ENCODE peak calls at places on chromosomes 5 and 9, in four cellular contexts. B is mammary epithelial cell, T is A549, K is MM.1S. O is an unnamed sample.
A peak's percentile ranks its signal among the peaks of the same experiment; 100 is the strongest.

GRCh38 chr5:172534229-172535169 is 80.2 kb upstream of the SH3PXD2B start:
- DNase-seq in T (no peak), K (no peak), B (peak; percentile 54), O (no peak)

GRCh38 chr5:108579236-108579635 is 168.5 kb upstream of the FER start:
- DNase-seq in K (no peak), T (no peak), B (no peak), O (no peak)

GRCh38 chr5:120017523-120017922 is 388.2 kb downstream of the FAM170A start:
- DNase-seq in T (no peak), B (peak; percentile 42), K (no peak), O (peak; percentile 72)

GRCh38 chr5:153613143-153613542 is 122.7 kb downstream of the GRIA1 start:
- DNase-seq in K (no peak), T (no peak), B (no peak), O (peak; percentile 78)

GRCh38 chr5:59956130-59956773 is 62.7 kb upstream of the PDE4D start:
- DNase-seq in B (no peak), K (no peak), T (no peak), O (no peak)

GRCh38 chr9:85704744-85705143 is 37.0 kb downstream of the AGTPBP1 start:
- DNase-seq in T (no peak), B (no peak), K (no peak), O (no peak)

GRCh38 chr5:14414007-14414406 is 167.6 kb upstream of the OTULINL start:
- DNase-seq in B (no peak), T (no peak), K (no peak), O (no peak)

GRCh38 chr5:132850066-132850465 is 16.2 kb downstream of the GDF9 start:
- DNase-seq in T (no peak), K (no peak), B (no peak), O (peak; percentile 36)

GRCh38 chr5:151949909-151950308 is 25.3 kb upstream of the GLRA1 start:
- DNase-seq in B (no peak), T (no peak), K (no peak), O (no peak)

GRCh38 chr9:106829666-106830408 is 33.1 kb upstream of the ZNF462 start:
- DNase-seq in T (no peak), B (no peak), K (no peak), O (no peak)

GRCh38 chr5:141439411-141440141 is 9.3 kb downstream of the PCDHGA12 start:
- DNase-seq in K (no peak), B (no peak), T (no peak), O (peak; percentile 38)

GRCh38 chr9:21656776-21657637 is 145.4 kb upstream of the MTAP start:
- DNase-seq in B (peak; percentile 70), K (no peak), T (no peak), O (peak; percentile 94)

GRCh38 chr5:150301901-150302300 is 804 bp downstream of the ARSI start:
- DNase-seq in T (no peak), K (no peak), B (no peak), O (no peak)

GRCh38 chr5:173308226-173308625 is 20.0 kb downstream of the STC2 start:
- DNase-seq in K (no peak), B (no peak), T (no peak), O (no peak)

GRCh38 chr9:18245911-18246310 is 228.0 kb upstream of the ADAMTSL1 start:
- DNase-seq in K (no peak), T (no peak), B (no peak), O (no peak)

GRCh38 chr5:117829646-117830045 is 1158.7 kb downstream of the DTWD2 start:
- DNase-seq in B (no peak), K (no peak), T (no peak), O (no peak)

GRCh38 chr9:114484854-114485443 is 20.3 kb downstream of the WHRN start:
- DNase-seq in K (peak; percentile 98), T (peak; percentile 18), B (peak; percentile 90), O (peak; percentile 82)

GRCh38 chr5:126778675-126779403 is 1.9 kb downstream of the LMNB1 start:
- DNase-seq in B (no peak), K (peak; percentile 35), T (no peak), O (peak; percentile 8)

GRCh38 chr5:149817539-149817938 is 87.4 kb downstream of the PPARGC1B start:
- DNase-seq in B (no peak), T (no peak), K (no peak), O (no peak)

GRCh38 chr5:59768204-59769040 is 125.1 kb downstream of the PDE4D start:
- DNase-seq in T (peak; percentile 90), B (peak; percentile 81), K (no peak), O (peak; percentile 87)

GRCh38 chr9:109707355-109707754 is 72.6 kb upstream of the PALM2AKAP2 start:
- DNase-seq in T (no peak), K (no peak), B (no peak), O (no peak)

GRCh38 chr5:57650360-57651069 is 167.9 kb upstream of the ACTBL2 start:
- DNase-seq in B (peak; percentile 74), T (peak; percentile 61), K (peak; percentile 65), O (peak; percentile 47)

GRCh38 chr5:40273936-40274335 is 405.8 kb upstream of the PTGER4 start:
- DNase-seq in T (no peak), K (no peak), B (no peak), O (no peak)

GRCh38 chr9:137564134-137564533 is 12.5 kb downstream of the MRPL41 start:
- DNase-seq in K (no peak), T (no peak), B (no peak), O (no peak)

GRCh38 chr5:25993701-25994100 is 1044.7 kb downstream of the CDH9 start:
- DNase-seq in B (no peak), T (no peak), K (no peak), O (no peak)

GRCh38 chr9:102354041-102354440 is 615.6 kb upstream of the GRIN3A start:
- DNase-seq in B (no peak), T (no peak), K (no peak), O (no peak)
- H3K9me3 ChIP-seq in B (peaks cover 2% of the 10 kb centered on the region), T (no peaks in the 10 kb centered on the region), K (no peaks in the 10 kb centered on the region), O (no peaks in the 10 kb centered on the region)

GRCh38 chr9:8221462-8221861 is 421.9 kb upstream of the DMAC1 start:
- DNase-seq in B (no peak), T (no peak), K (no peak), O (no peak)
- H3K4me3 ChIP-seq in B (no peak overlapping the region), T (no peak overlapping the region), K (no peak overlapping the region), O (no peak overlapping the region)

DNA sequence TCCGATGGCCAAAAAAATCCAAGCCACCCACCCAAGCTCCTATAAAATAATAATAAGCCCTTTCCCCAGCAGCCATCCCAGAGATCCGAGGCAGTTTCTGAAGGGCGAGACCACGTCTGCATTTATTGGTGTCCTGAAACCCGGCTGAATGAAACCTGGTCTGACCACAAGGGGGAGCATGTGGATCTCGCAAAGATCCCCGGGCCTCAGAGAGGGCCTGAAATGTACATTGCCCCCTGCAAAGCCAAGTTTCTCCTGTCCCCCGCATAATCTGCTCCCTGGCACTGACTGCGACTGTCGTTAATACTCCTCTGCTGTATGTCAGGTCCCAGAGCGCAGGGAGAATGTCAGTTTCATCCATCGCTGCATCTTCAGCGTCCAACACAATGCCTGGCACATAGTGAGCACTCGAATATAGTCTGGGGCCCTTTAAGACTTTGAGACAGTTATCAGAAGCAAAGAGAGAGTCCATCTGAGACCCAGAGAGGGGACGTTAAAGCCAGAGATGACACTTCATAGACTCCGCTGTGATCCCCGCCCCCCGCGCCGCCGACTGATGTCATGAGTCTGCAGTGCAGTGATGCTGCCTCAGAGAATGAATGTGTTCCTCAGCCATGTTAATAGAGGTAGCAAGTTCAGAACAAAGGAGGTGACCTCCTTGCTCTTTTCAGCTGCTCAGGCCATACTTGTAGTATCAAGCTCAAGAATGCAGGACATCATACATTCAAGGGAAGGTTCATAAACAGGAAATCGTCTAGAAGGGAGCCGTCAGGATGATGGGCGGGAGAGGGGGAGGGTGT is 74.5 kb upstream of the BARHL1 start:
- DNase-seq in T (peak; percentile 69), K (peak; percentile 50), B (peak; percentile 29), O (peak; percentile 25)
- H3K4me2 ChIP-seq in T (no peak overlapping the region), K (no peak overlapping the region), B (no peak overlapping the region), O (no peak overlapping the region)

GRCh38 chr5:2193923-2194555 is 311.3 kb upstream of the IRX4 start:
- DNase-seq in T (no peak), B (no peak), K (no peak), O (no peak)
- H3K9me3 ChIP-seq in T (peaks cover 2% of the 10 kb centered on the region), B (peaks cover 7% of the 10 kb centered on the region), K (no peaks in the 10 kb centered on the region), O (peaks cover 13% of the 10 kb centered on the region)

GRCh38 chr5:138755084-138755748 is 2.0 kb downstream of the CTNNA1 start:
- DNase-seq in K (no peak), T (no peak), B (peak; percentile 6), O (no peak)
- H3K4me3 ChIP-seq in K (no peak overlapping the region), T (peak overlapping the region; percentile 91), B (peak overlapping the region; percentile 88), O (peak overlapping the region; percentile 88)

DNA sequence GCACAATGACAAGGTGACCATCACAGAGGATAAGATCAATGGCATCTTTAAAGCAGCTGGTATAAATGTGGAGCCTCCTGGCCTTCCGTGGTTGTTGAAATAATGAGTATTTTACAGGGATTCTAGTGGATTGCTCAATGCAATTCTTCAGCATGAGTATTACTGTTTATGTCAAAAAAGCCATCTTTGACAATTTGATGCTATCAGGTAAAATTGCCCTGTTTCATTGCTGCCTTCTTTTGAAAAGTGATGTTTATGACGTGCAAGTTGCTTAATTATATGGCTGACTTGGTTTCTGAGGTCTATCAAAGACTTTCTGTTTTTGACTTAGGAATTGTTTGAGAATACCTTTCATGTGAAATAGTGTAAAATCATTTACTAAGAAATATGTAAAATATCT is 237.2 kb downstream of the PARP8 start:
- DNase-seq in K (no peak), T (no peak), B (no peak), O (no peak)
- H3K4me2 ChIP-seq in K (no peak overlapping the region), T (no peak overlapping the region), B (no peak overlapping the region), O (no peak overlapping the region)

GRCh38 chr5:178988436-178989220 is 6.5 kb downstream of the GRM6 start:
- DNase-seq in T (no peak), K (no peak), B (no peak), O (no peak)

GRCh38 chr5:178984145-178985072 is 10.7 kb downstream of the GRM6 start:
- DNase-seq in T (no peak), K (no peak), B (no peak), O (no peak)

GRCh38 chr5:178983728-178984127 is 11.4 kb downstream of the GRM6 start:
- DNase-seq in K (no peak), T (no peak), B (no peak), O (no peak)

GRCh38 chr5:178989311-178989710 is 5.8 kb downstream of the GRM6 start:
- DNase-seq in T (no peak), B (no peak), K (no peak), O (no peak)

DNA sequence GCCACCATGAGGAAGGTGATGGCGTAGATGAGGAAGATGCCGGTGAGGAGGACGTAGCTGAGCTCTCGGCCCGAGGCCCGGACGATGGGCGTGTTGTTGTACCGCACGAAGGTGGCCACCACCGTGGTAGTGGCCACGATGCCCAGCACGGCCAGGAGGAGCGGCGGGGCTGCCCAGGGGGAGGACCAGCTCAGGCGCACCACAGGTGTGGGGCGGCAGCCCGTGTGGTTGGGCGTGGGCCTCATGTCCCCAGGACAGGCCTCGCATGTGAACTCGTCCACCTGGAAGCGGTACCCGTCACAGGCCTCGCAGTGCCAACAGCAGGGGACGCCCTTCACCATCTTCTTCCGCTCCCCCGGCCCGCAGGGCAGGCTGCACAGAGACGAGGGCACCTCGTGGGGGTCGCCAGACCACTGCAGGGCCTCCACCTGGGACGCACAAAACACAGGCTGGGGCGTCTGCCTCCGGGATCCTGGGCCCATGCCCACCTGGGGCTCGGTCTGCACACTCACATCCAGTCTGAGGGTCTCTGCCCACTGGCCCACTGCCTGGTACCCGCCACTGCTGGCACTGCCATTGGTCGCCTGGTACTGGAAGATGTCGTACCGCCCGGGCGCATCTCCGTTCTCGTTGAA is 8.7 kb downstream of the GRM6 start:
- DNase-seq in B (no peak), T (no peak), K (no peak), O (no peak)
- H3K9me3 ChIP-seq in B (peaks cover 56% of the 10 kb centered on the region), T (peaks cover 26% of the 10 kb centered on the region), K (no peaks in the 10 kb centered on the region), O (peaks cover 59% of the 10 kb centered on the region)